ENCODE peak calls at places on chromosome 16, in six cellular contexts. D is GM19239, W is kidney tubule cell, B is EL, M is hippocampal formation, L is T-cell. Q is an unnamed sample.

GRCh38 chr16:83994087-83994486 is 26.0 kb downstream of the NECAB2 start:
- DNase-seq in B (peak), L (no peak), D (no peak), M (no peak), W (peak), Q (no peak)

GRCh38 chr16:19213885-19214284 is 45.8 kb downstream of the SYT17 start:
- DNase-seq in B (no peak), W (no peak), L (no peak), D (no peak), M (no peak), Q (no peak)

GRCh38 chr16:6038966-6039530 is 941.5 kb upstream of the EEF2KMT start:
- DNase-seq in W (no peak), M (no peak), B (no peak), D (no peak), L (no peak), Q (no peak)

GRCh38 chr16:63361032-63361624 is 1324.9 kb upstream of the CDH8 start:
- DNase-seq in B (peak), M (no peak), D (no peak), W (peak), L (no peak), Q (no peak)

GRCh38 chr16:48538746-48539484 is 71.1 kb downstream of the N4BP1 start:
- DNase-seq in L (no peak), W (no peak), B (no peak), D (no peak), M (no peak), Q (no peak)

GRCh38 chr16:50640391-50640790 is 40.7 kb downstream of the SNX20 start:
- DNase-seq in W (peak), L (no peak), B (no peak), D (no peak), M (no peak), Q (no peak)

GRCh38 chr16:3021449-3022207 is 1.5 kb downstream of the TNFRSF12A start:
- DNase-seq in M (no peak), B (peak), L (peak), D (peak), W (peak), Q (no peak)

GRCh38 chr16:69935278-69935711 is 15.8 kb upstream of the CLEC18A start:
- DNase-seq in W (no peak), L (no peak), B (no peak), D (no peak), M (no peak), Q (no peak)

GRCh38 chr16:4663756-4664465 is 29.5 kb upstream of the NUDT16L1 start:
- DNase-seq in M (peak), D (no peak), L (no peak), B (no peak), W (peak), Q (no peak)

GRCh38 chr16:58366247-58367031 is 25.8 kb upstream of the GINS3 start:
- DNase-seq in L (no peak), B (peak), M (no peak), W (peak), D (no peak), Q (no peak)

GRCh38 chr16:3579776-3580175 is 2.6 kb upstream of the NLRC3 start:
- DNase-seq in B (no peak), W (no peak), M (no peak), D (no peak), L (no peak), Q (no peak)

GRCh38 chr16:951660-952301 is 19.0 kb downstream of the LMF1 start:
- DNase-seq in W (no peak), B (peak), D (no peak), L (no peak), M (no peak), Q (no peak)

GRCh38 chr16:86733526-86734254 is 155.3 kb downstream of the FOXL1 start:
- DNase-seq in B (no peak), D (no peak), W (peak), M (no peak), L (no peak), Q (no peak)

GRCh38 chr16:586047-586644 is 3.7 kb upstream of the RAB40C start:
- DNase-seq in B (peak), W (no peak), L (no peak), M (no peak), D (no peak), Q (no peak)

GRCh38 chr16:84614914-84615813 is 2.7 kb downstream of the COTL1 start:
- DNase-seq in D (no peak), W (no peak), M (no peak), B (peak), L (no peak), Q (no peak)

GRCh38 chr16:17002557-17002956 is 468.2 kb downstream of the XYLT1 start:
- DNase-seq in W (no peak), L (no peak), B (no peak), M (no peak), D (no peak), Q (no peak)

GRCh38 chr16:20871258-20871657 is 28.9 kb downstream of the DCUN1D3 start:
- DNase-seq in M (no peak), L (no peak), B (no peak), W (no peak), D (no peak), Q (no peak)

Q was measured in DMS79.